ENCODE peak calls at places on chromosomes 11 and 22, in six cellular contexts. F, W, M, T, K and U are unnamed samples.

GRCh38 chr11:106426696-106427095 is 349.2 kb downstream of the AASDHPPT start:
- DNase-seq in F (no peak), K (no peak), M (no peak), W (no peak), T (no peak), U (peak)

GRCh38 chr11:88051386-88051785 is 123.9 kb downstream of the RAB38 start:
- DNase-seq in K (no peak), T (no peak), F (no peak), W (no peak), M (no peak), U (no peak)

GRCh38 chr22:29811377-29811776 is 26.7 kb downstream of the ASCC2 start:
- DNase-seq in W (no peak), T (no peak), M (no peak), K (no peak), F (no peak), U (no peak)

GRCh38 chr22:30373331-30374325 is 13.6 kb downstream of the RNF215 start:
- DNase-seq in M (no peak), T (no peak), F (no peak), K (no peak), W (no peak), U (no peak)

GRCh38 chr11:128910583-128910982 is 19.4 kb downstream of the KCNJ5 start:
- DNase-seq in M (no peak), F (no peak), K (no peak), T (no peak), W (no peak), U (no peak)

GRCh38 chr11:72084960-72085359 is 4.3 kb downstream of the LRRC51 start:
- DNase-seq in M (no peak), W (peak), F (no peak), T (no peak), K (no peak), U (no peak)

GRCh38 chr11:98616256-98616655 is 404.5 kb upstream of the CNTN5 start:
- DNase-seq in K (no peak), F (no peak), W (no peak), T (no peak), M (no peak), U (no peak)

GRCh38 chr11:69231466-69232018 is 62.4 kb upstream of the MYEOV start:
- DNase-seq in W (no peak), T (no peak), M (no peak), K (no peak), F (no peak), U (no peak)

GRCh38 chr11:94151903-94152677 is 23.4 kb downstream of the PANX1 start:
- DNase-seq in F (peak), M (no peak), T (peak), W (peak), K (no peak), U (peak)

GRCh38 chr11:33033493-33033892 is 5.9 kb upstream of the TCP11L1 start:
- DNase-seq in M (no peak), K (no peak), T (no peak), F (no peak), W (no peak), U (no peak)

GRCh38 chr11:129640671-129641070 is 175.0 kb upstream of the TMEM45B start:
- DNase-seq in F (no peak), T (no peak), M (no peak), W (no peak), K (no peak), U (no peak)

GRCh38 chr11:933002-933820 is 7.5 kb downstream of the AP2A2 start:
- DNase-seq in T (no peak), M (no peak), K (no peak), W (no peak), F (no peak), U (no peak)

GRCh38 chr11:9397746-9398680 is 13.6 kb downstream of the IPO7 start:
- DNase-seq in M (no peak), K (peak), T (no peak), W (no peak), F (no peak), U (peak)

GRCh38 chr11:79506734-79507344 is 66.0 kb upstream of the TENM4 start:
- DNase-seq in F (no peak), M (no peak), K (no peak), T (no peak), W (peak), U (no peak)

GRCh38 chr11:61964941-61965282 is 2.5 kb downstream of the FTH1 start:
- DNase-seq in W (no peak), M (no peak), F (no peak), K (no peak), T (no peak), U (no peak)

GRCh38 chr11:59755701-59756495 is 722 bp downstream of the STX3 start:
- DNase-seq in K (no peak), M (peak), T (peak), W (peak), F (peak), U (peak)

GRCh38 chr11:115151010-115151409 is 353.2 kb downstream of the CADM1 start:
- DNase-seq in F (no peak), T (no peak), M (no peak), W (no peak), K (no peak), U (no peak)

GRCh38 chr11:31986201-31986889 is 104.5 kb upstream of the RCN1 start:
- DNase-seq in T (no peak), M (no peak), K (no peak), W (no peak), F (no peak), U (no peak)

GRCh38 chr11:96267490-96268010 is 75.4 kb downstream of the MAML2 start:
- DNase-seq in W (no peak), F (no peak), K (peak), M (no peak), T (no peak), U (peak)

GRCh38 chr22:47163876-47164513 is 401.5 kb downstream of the TBC1D22A start:
- DNase-seq in M (no peak), K (no peak), W (no peak), T (no peak), F (no peak), U (no peak)

GRCh38 chr11:102004220-102004619 is 43.0 kb upstream of the CFAP300 start:
- DNase-seq in K (no peak), M (no peak), W (no peak), F (no peak), T (no peak), U (no peak)

GRCh38 chr22:29848115-29848514 is 10.0 kb upstream of the ASCC2 start:
- DNase-seq in W (no peak), K (no peak), M (no peak), T (no peak), F (no peak), U (no peak)

GRCh38 chr22:22914726-22915669 is 27.4 kb downstream of the IGLL5 start:
- DNase-seq in F (no peak), M (peak), W (no peak), K (no peak), T (no peak), U (no peak)

GRCh38 chr11:56705784-56706396 is 7.0 kb downstream of the OR9G1 start:
- DNase-seq in W (no peak), F (no peak), T (no peak), M (no peak), K (no peak), U (peak)

GRCh38 chr11:78676026-78676557 is 101.4 kb upstream of the NARS2 start:
- DNase-seq in F (no peak), T (no peak), W (no peak), M (no peak), K (no peak), U (no peak)

GRCh38 chr11:68835328-68835727 is 6.4 kb downstream of the CPT1A start:
- DNase-seq in M (no peak), K (no peak), T (no peak), W (no peak), F (no peak), U (no peak)

GRCh38 chr11:706957-707816 is 1.2 kb downstream of the EPS8L2 start:
- DNase-seq in F (peak), T (peak), W (no peak), K (no peak), M (peak), U (peak)

GRCh38 chr11:79503028-79503427 is 62.2 kb upstream of the TENM4 start:
- DNase-seq in T (no peak), K (no peak), F (no peak), M (no peak), W (no peak), U (no peak)

GRCh38 chr11:13674799-13675509 is 6.5 kb downstream of the FAR1 start:
- DNase-seq in M (no peak), W (no peak), T (no peak), F (no peak), K (no peak), U (peak)

GRCh38 chr11:122633219-122633829 is 22.2 kb upstream of the UBASH3B start:
- DNase-seq in K (peak), M (peak), F (no peak), T (peak), W (peak), U (peak)

GRCh38 chr11:1390603-1391164 is 950 bp downstream of the BRSK2 start:
- DNase-seq in K (no peak), T (peak), F (no peak), M (no peak), W (no peak), U (no peak)

GRCh38 chr22:43396321-43396933 is 15.4 kb upstream of the MPPED1 start:
- DNase-seq in K (no peak), W (no peak), M (no peak), T (no peak), F (no peak), U (no peak)

GRCh38 chr11:121946514-121946913 is 169.5 kb downstream of the BLID start:
- DNase-seq in T (no peak), K (no peak), F (no peak), M (no peak), W (no peak), U (no peak)

GRCh38 chr11:17353228-17354021 is 1.8 kb downstream of the NCR3LG1 start:
- DNase-seq in F (peak), W (peak), K (peak), M (peak), T (peak), U (peak)